ENCODE peak calls at places on chromosomes 13 and 19, in four cellular contexts. P is IMR-90, X is mesenchymal stem cell, G is H9. O is an unnamed sample.

GRCh38 chr13:94666065-94666464 is 46.3 kb downstream of the SOX21 start:
- DNase-seq in X (no peak), G (no peak), P (no peak), O (no peak)

GRCh38 chr13:94435604-94436226 is 43.8 kb downstream of the DCT start:
- DNase-seq in P (peak), X (peak), G (no peak), O (peak)

GRCh38 chr13:73421310-73421912 is 362.6 kb downstream of the KLF5 start:
- DNase-seq in G (no peak), P (peak), X (no peak), O (no peak)

GRCh38 chr13:112818698-112819045 is 128.8 kb downstream of the ATP11A start:
- DNase-seq in P (no peak), X (no peak), G (no peak), O (no peak)

GRCh38 chr19:56837004-56837403 is 3.5 kb downstream of the PEG3 start:
- DNase-seq in X (no peak), G (no peak), P (no peak), O (no peak)

GRCh38 chr19:1081301-1082164 is 13.6 kb downstream of the POLR2E start:
- DNase-seq in P (no peak), X (no peak), G (no peak), O (no peak)

GRCh38 chr13:37306778-37307544 is 201.5 kb upstream of the CSNK1A1L start:
- DNase-seq in G (no peak), X (peak), P (peak), O (no peak)

GRCh38 chr19:4449022-4449825 is 8.4 kb downstream of the UBXN6 start:
- DNase-seq in G (peak), X (no peak), P (no peak), O (no peak)

GRCh38 chr19:7676376-7676775 is 514 bp upstream of the MCEMP1 start:
- DNase-seq in X (no peak), P (no peak), G (no peak), O (no peak)

GRCh38 chr19:49926520-49926919 is 2.5 kb upstream of the ATF5 start:
- DNase-seq in G (no peak), X (no peak), P (no peak), O (no peak)

GRCh38 chr19:2549701-2550191 is 73.8 kb downstream of the GADD45B start:
- DNase-seq in G (no peak), P (peak), X (peak), O (no peak)

GRCh38 chr19:604355-604754 is 14.7 kb downstream of the HCN2 start:
- DNase-seq in P (no peak), X (no peak), G (peak), O (no peak)

GRCh38 chr13:43258771-43259170 is 235.4 kb downstream of the DNAJC15 start:
- DNase-seq in X (no peak), G (no peak), P (no peak), O (no peak)

GRCh38 chr13:106117035-106117434 is 418.4 kb downstream of the EFNB2 start:
- DNase-seq in P (peak), X (no peak), G (no peak), O (no peak)

GRCh38 chr19:13260883-13261653 is 110.9 kb downstream of the IER2 start:
- DNase-seq in G (no peak), X (peak), P (peak), O (no peak)

GRCh38 chr13:107373551-107373950 is 805.6 kb upstream of the ARGLU1 start:
- DNase-seq in G (peak), P (peak), X (peak), O (peak)

GRCh38 chr19:46600393-46601317 is 475 bp upstream of the CALM3 start:
- DNase-seq in X (peak), G (peak), P (peak), O (peak)
- H3K18ac ChIP-seq in X (peak), G (peak), P (peak), O (peak)

GRCh38 chr19:6476155-6476895 is 5.3 kb downstream of the DENND1C start:
- DNase-seq in P (peak), X (peak), G (peak), O (peak)
- H2AFZ ChIP-seq in P (peak), X (no peak), G (peak), O (peak)

GRCh38 chr13:86974251-86974994 is 696.7 kb upstream of the SLITRK5 start:
- DNase-seq in X (no peak), G (peak), P (no peak), O (no peak)
- H3K18ac ChIP-seq in X (no peak), G (no peak), P (no peak), O (peak)

GRCh38 chr19:46859637-46860124 is 1.1 kb upstream of the ARHGAP35 start:
- DNase-seq in P (peak), X (no peak), G (no peak), O (no peak)
- H2AFZ ChIP-seq in P (peak), X (no peak), G (no peak), O (peak)

GRCh38 chr13:78934336-78934735 is 275.4 kb upstream of the OBI1 start:
- DNase-seq in G (no peak), X (no peak), P (no peak), O (no peak)
- H3K18ac ChIP-seq in G (no peak), X (no peak), P (no peak), O (no peak)